ENCODE peak calls at places on chromosomes 13 and 19, in eight cellular contexts. One of them, this sample, is unnamed. For H3K36me3, the result is how much of the 10 kb centered on the place peaks cover.

GRCh38 chr13:33910267-33910666 is 92.3 kb downstream of the RFC3 start:
- DNase-seq in GM12878: no peak
- DNase-seq in uterus: no peak
- DNase-seq in heart left ventricle: no peak
- DNase-seq in body of pancreas: no peak
- DNase-seq in right lobe of liver: no peak
- DNase-seq in IMR-90: no peak
- DNase-seq in transverse colon: no peak
- DNase-seq in this sample: no peak

GRCh38 chr19:45103625-45104319 is 10.8 kb downstream of the PPP1R37 start:
- DNase-seq in uterus: no peak
- DNase-seq in GM12878: no peak
- DNase-seq in transverse colon: no peak
- DNase-seq in IMR-90: no peak
- DNase-seq in heart left ventricle: peak
- DNase-seq in right lobe of liver: no peak
- DNase-seq in body of pancreas: no peak
- DNase-seq in this sample: no peak

GRCh38 chr19:28424041-28424440 is 788.9 kb downstream of the UQCRFS1 start:
- DNase-seq in uterus: no peak
- DNase-seq in transverse colon: no peak
- DNase-seq in right lobe of liver: no peak
- DNase-seq in body of pancreas: no peak
- DNase-seq in GM12878: no peak
- DNase-seq in heart left ventricle: no peak
- DNase-seq in IMR-90: no peak
- DNase-seq in this sample: no peak

GRCh38 chr19:48575931-48576622 is 24.1 kb downstream of the SULT2B1 start:
- DNase-seq in uterus: no peak
- DNase-seq in transverse colon: no peak
- DNase-seq in IMR-90: no peak
- DNase-seq in GM12878: no peak
- DNase-seq in heart left ventricle: no peak
- DNase-seq in body of pancreas: no peak
- DNase-seq in right lobe of liver: no peak
- DNase-seq in this sample: no peak

GRCh38 chr13:19586904-19587634 is 25.7 kb upstream of the TPTE2 start:
- DNase-seq in heart left ventricle: no peak
- DNase-seq in GM12878: peak
- DNase-seq in body of pancreas: no peak
- DNase-seq in transverse colon: peak
- DNase-seq in right lobe of liver: no peak
- DNase-seq in uterus: no peak
- DNase-seq in IMR-90: peak
- DNase-seq in this sample: no peak

GRCh38 chr19:6856749-6857372 is 30.5 kb upstream of the ADGRE1 start:
- DNase-seq in heart left ventricle: no peak
- DNase-seq in right lobe of liver: no peak
- DNase-seq in body of pancreas: no peak
- DNase-seq in uterus: no peak
- DNase-seq in IMR-90: no peak
- DNase-seq in GM12878: no peak
- DNase-seq in transverse colon: no peak
- DNase-seq in this sample: no peak

GRCh38 chr13:80469841-80470378 is 129.0 kb upstream of the SPRY2 start:
- DNase-seq in body of pancreas: peak
- DNase-seq in transverse colon: peak
- DNase-seq in GM12878: no peak
- DNase-seq in heart left ventricle: peak
- DNase-seq in IMR-90: peak
- DNase-seq in right lobe of liver: no peak
- DNase-seq in uterus: peak
- DNase-seq in this sample: peak

GRCh38 chr19:45405435-45406164 is 731 bp upstream of the PPP1R13L start:
- DNase-seq in heart left ventricle: peak
- DNase-seq in IMR-90: peak
- DNase-seq in right lobe of liver: peak
- DNase-seq in body of pancreas: peak
- DNase-seq in GM12878: peak
- DNase-seq in uterus: peak
- DNase-seq in transverse colon: peak
- DNase-seq in this sample: peak

GRCh38 chr19:39196860-39197562 is at the start of gene NCCRP1:
- DNase-seq in IMR-90: no peak
- DNase-seq in transverse colon: no peak
- DNase-seq in GM12878: no peak
- DNase-seq in body of pancreas: no peak
- DNase-seq in heart left ventricle: no peak
- DNase-seq in uterus: no peak
- DNase-seq in right lobe of liver: no peak
- DNase-seq in this sample: no peak

GRCh38 chr19:39670998-39671397 is 15.3 kb downstream of the LGALS16 start:
- DNase-seq in right lobe of liver: no peak
- DNase-seq in heart left ventricle: no peak
- DNase-seq in GM12878: no peak
- DNase-seq in uterus: no peak
- DNase-seq in IMR-90: no peak
- DNase-seq in body of pancreas: no peak
- DNase-seq in transverse colon: no peak
- DNase-seq in this sample: no peak

GRCh38 chr13:80363890-80364503 is 23.1 kb upstream of the SPRY2 start:
- DNase-seq in heart left ventricle: no peak
- DNase-seq in body of pancreas: no peak
- DNase-seq in uterus: no peak
- DNase-seq in right lobe of liver: no peak
- DNase-seq in GM12878: no peak
- DNase-seq in IMR-90: peak
- DNase-seq in transverse colon: no peak
- DNase-seq in this sample: no peak

GRCh38 chr19:3404324-3405260 is 38.2 kb downstream of the NFIC start:
- DNase-seq in right lobe of liver: peak
- DNase-seq in GM12878: no peak
- DNase-seq in transverse colon: peak
- DNase-seq in body of pancreas: peak
- DNase-seq in heart left ventricle: peak
- DNase-seq in uterus: peak
- DNase-seq in IMR-90: peak
- DNase-seq in this sample: peak

GRCh38 chr13:40974460-40975407 is 44.4 kb downstream of the ELF1 start:
- DNase-seq in transverse colon: peak
- DNase-seq in right lobe of liver: no peak
- DNase-seq in body of pancreas: no peak
- DNase-seq in IMR-90: peak
- DNase-seq in uterus: no peak
- DNase-seq in heart left ventricle: no peak
- DNase-seq in GM12878: no peak
- DNase-seq in this sample: no peak

GRCh38 chr13:113631341-113632095 is 26.5 kb downstream of the ATP4B start:
- DNase-seq in GM12878: no peak
- DNase-seq in right lobe of liver: no peak
- DNase-seq in uterus: no peak
- DNase-seq in transverse colon: no peak
- DNase-seq in heart left ventricle: no peak
- DNase-seq in IMR-90: no peak
- DNase-seq in body of pancreas: no peak
- DNase-seq in this sample: peak

GRCh38 chr19:38734426-38735256 is 9.6 kb downstream of the CAPN12 start:
- DNase-seq in right lobe of liver: peak
- DNase-seq in transverse colon: peak
- DNase-seq in heart left ventricle: peak
- DNase-seq in IMR-90: no peak
- DNase-seq in GM12878: peak
- DNase-seq in uterus: peak
- DNase-seq in body of pancreas: no peak
- DNase-seq in this sample: peak

GRCh38 chr13:60591348-60591747 is 194.3 kb downstream of the TDRD3 start:
- DNase-seq in right lobe of liver: no peak
- DNase-seq in GM12878: no peak
- DNase-seq in transverse colon: no peak
- DNase-seq in heart left ventricle: no peak
- DNase-seq in body of pancreas: no peak
- DNase-seq in uterus: no peak
- DNase-seq in IMR-90: peak
- DNase-seq in this sample: no peak

GRCh38 chr19:23916991-23917390 is 2.3 kb downstream of the ZNF726 start:
- DNase-seq in heart left ventricle: no peak
- DNase-seq in GM12878: no peak
- DNase-seq in right lobe of liver: no peak
- DNase-seq in body of pancreas: no peak
- DNase-seq in IMR-90: peak
- DNase-seq in transverse colon: no peak
- DNase-seq in uterus: no peak
- DNase-seq in this sample: no peak

GRCh38 chr19:29478578-29479565 is 46.9 kb upstream of the VSTM2B start:
- DNase-seq in IMR-90: no peak
- DNase-seq in GM12878: no peak
- DNase-seq in heart left ventricle: no peak
- DNase-seq in uterus: no peak
- DNase-seq in body of pancreas: no peak
- DNase-seq in right lobe of liver: no peak
- DNase-seq in transverse colon: no peak
- DNase-seq in this sample: no peak

GRCh38 chr19:15913384-15913783 is 15.5 kb upstream of the CYP4F2 start:
- DNase-seq in right lobe of liver: no peak
- DNase-seq in heart left ventricle: no peak
- DNase-seq in uterus: no peak
- DNase-seq in body of pancreas: no peak
- DNase-seq in transverse colon: no peak
- DNase-seq in IMR-90: no peak
- DNase-seq in GM12878: no peak
- DNase-seq in this sample: no peak

GRCh38 chr13:20349564-20350379 is 117.7 kb upstream of the GJB6 start:
- DNase-seq in uterus: no peak
- DNase-seq in transverse colon: no peak
- DNase-seq in IMR-90: no peak
- DNase-seq in GM12878: no peak
- DNase-seq in body of pancreas: no peak
- DNase-seq in right lobe of liver: no peak
- DNase-seq in heart left ventricle: no peak
- DNase-seq in this sample: no peak

GRCh38 chr19:4471400-4472173 is 510 bp upstream of the HDGFL2 start:
- DNase-seq in transverse colon: peak
- DNase-seq in uterus: peak
- DNase-seq in GM12878: peak
- DNase-seq in IMR-90: peak
- DNase-seq in right lobe of liver: peak
- DNase-seq in body of pancreas: peak
- DNase-seq in heart left ventricle: peak
- DNase-seq in this sample: peak
- TF ChIP-seq POLR2A in transverse colon: peak
- TF ChIP-seq POLR2A in uterus: peak
- TF ChIP-seq POLR2A in GM12878: peak
- TF ChIP-seq POLR2A in IMR-90: peak
- TF ChIP-seq POLR2A in right lobe of liver: peak
- TF ChIP-seq POLR2A in body of pancreas: peak
- TF ChIP-seq POLR2A in heart left ventricle: no peak
- TF ChIP-seq POLR2A in this sample: peak

GRCh38 chr19:37353968-37354367 is 16.9 kb upstream of the ZNF527 start:
- DNase-seq in IMR-90: no peak
- DNase-seq in uterus: no peak
- DNase-seq in heart left ventricle: no peak
- DNase-seq in transverse colon: no peak
- DNase-seq in GM12878: no peak
- DNase-seq in right lobe of liver: no peak
- DNase-seq in body of pancreas: no peak
- DNase-seq in this sample: no peak

DNA sequence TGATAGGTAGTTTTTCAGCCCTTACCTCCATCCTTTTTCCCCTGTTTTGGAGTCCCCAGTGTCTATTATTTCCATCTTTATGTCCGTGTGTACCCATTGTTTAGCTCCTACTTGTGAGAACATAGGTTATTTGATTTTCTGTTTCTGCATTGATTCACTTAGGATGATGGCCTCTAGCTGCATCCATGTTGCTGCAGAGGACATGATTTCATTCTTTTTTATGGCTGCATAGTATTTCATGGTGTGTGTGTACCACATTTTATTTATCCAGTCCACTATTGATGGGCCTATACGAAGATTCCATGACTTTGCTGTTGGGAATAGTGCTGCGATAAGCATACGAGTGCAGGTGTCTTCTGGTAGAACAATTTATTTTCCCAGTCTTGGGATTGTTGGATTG is 15.0 kb upstream of the ZNF527 start:
- DNase-seq in IMR-90: no peak
- DNase-seq in heart left ventricle: no peak
- DNase-seq in transverse colon: no peak
- DNase-seq in GM12878: no peak
- DNase-seq in body of pancreas: no peak
- DNase-seq in right lobe of liver: no peak
- DNase-seq in uterus: no peak
- DNase-seq in this sample: no peak
- H3K36me3 ChIP-seq in IMR-90: under half
- H3K36me3 ChIP-seq in heart left ventricle: half or more
- H3K36me3 ChIP-seq in transverse colon: under half
- H3K36me3 ChIP-seq in GM12878: under half
- H3K36me3 ChIP-seq in body of pancreas: under half
- H3K36me3 ChIP-seq in right lobe of liver: under half
- H3K36me3 ChIP-seq in uterus: under half
- H3K36me3 ChIP-seq in this sample: under half

DNA sequence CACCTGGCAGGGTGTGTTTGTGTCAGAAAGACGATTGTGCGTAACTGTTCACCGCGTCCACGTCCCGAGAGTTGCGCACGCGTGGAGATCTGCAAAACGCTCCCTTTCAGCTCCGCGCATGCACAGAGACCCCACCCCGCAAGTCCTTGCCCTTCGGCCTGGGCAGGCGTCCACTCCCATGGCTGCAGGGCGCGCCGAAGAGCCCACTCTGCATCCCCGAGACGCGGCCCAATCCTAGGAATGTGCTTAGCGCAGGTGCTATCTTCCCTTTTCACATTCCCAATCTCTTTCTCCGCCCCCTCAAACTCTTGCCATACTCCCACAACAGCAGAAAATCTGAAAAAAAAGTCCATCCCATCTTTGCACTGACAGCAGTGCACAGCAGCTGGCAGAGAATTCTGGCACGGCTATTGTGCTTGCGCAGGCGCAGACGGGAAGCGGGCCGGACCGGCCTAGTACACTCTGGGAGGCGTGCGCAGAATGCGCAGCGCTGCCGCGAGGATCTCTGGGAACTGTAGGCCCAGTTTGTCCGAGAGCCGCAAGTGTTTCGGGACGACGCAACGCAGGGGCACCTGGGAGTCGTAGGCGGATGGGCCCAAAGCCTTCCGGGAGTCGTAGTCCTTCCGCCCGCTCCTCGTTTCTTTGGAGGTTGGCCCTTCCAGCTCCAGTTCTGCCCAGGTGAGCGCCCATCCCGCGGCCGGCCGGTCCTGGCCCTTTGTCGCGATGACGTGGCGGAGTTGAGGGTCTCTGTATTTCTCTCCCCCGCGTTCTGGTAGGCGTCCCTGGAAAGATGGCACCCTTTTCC is 23.1 kb downstream of the ZNF175 start:
- DNase-seq in uterus: peak
- DNase-seq in body of pancreas: peak
- DNase-seq in heart left ventricle: peak
- DNase-seq in GM12878: peak
- DNase-seq in transverse colon: peak
- DNase-seq in right lobe of liver: peak
- DNase-seq in IMR-90: peak
- DNase-seq in this sample: peak
- TF ChIP-seq POLR2A in uterus: no peak
- TF ChIP-seq POLR2A in body of pancreas: peak
- TF ChIP-seq POLR2A in heart left ventricle: no peak
- TF ChIP-seq POLR2A in GM12878: peak
- TF ChIP-seq POLR2A in transverse colon: no peak
- TF ChIP-seq POLR2A in right lobe of liver: no peak
- TF ChIP-seq POLR2A in IMR-90: no peak
- TF ChIP-seq POLR2A in this sample: no peak

GRCh38 chr13:73993661-73994060 is 140.5 kb downstream of the KLF12 start:
- DNase-seq in heart left ventricle: no peak
- DNase-seq in IMR-90: no peak
- DNase-seq in transverse colon: no peak
- DNase-seq in GM12878: no peak
- DNase-seq in body of pancreas: no peak
- DNase-seq in right lobe of liver: no peak
- DNase-seq in uterus: no peak
- DNase-seq in this sample: no peak
- H3K36me3 ChIP-seq in heart left ventricle: under half
- H3K36me3 ChIP-seq in IMR-90: under half
- H3K36me3 ChIP-seq in transverse colon: under half
- H3K36me3 ChIP-seq in GM12878: under half
- H3K36me3 ChIP-seq in body of pancreas: under half
- H3K36me3 ChIP-seq in right lobe of liver: under half
- H3K36me3 ChIP-seq in uterus: under half
- H3K36me3 ChIP-seq in this sample: under half